ENCODE peak calls at places on chromosomes 3 and 15, in eight cellular contexts. One of them, this sample, is unnamed.

GRCh38 chr15:77535845-77536244 is 96.9 kb downstream of the LINGO1 start:
- DNase-seq in NAMALWA: no peak
- DNase-seq in activated CD4-positive, alpha-beta T cell treated with anti-CD3 and anti-CD28 coated beads, Interleukin-2, amount 10 ng/mL, durations not matched to agents 7 days and 5 days: no peak
- DNase-seq in effector memory CD4-positive, alpha-beta T cell: no peak
- DNase-seq in NCI-H2029: no peak
- DNase-seq in substantia nigra: no peak
- DNase-seq in SK-MEL-5: peak
- DNase-seq in head of caudate nucleus: no peak
- DNase-seq in this sample: peak

GRCh38 chr3:148551767-148552260 is 145.9 kb upstream of the AGTR1 start:
- DNase-seq in head of caudate nucleus: no peak
- DNase-seq in substantia nigra: no peak
- DNase-seq in NCI-H2029: no peak
- DNase-seq in activated CD4-positive, alpha-beta T cell treated with anti-CD3 and anti-CD28 coated beads, Interleukin-2, amount 10 ng/mL, durations not matched to agents 7 days and 5 days: no peak
- DNase-seq in SK-MEL-5: no peak
- DNase-seq in NAMALWA: no peak
- DNase-seq in effector memory CD4-positive, alpha-beta T cell: no peak
- DNase-seq in this sample: no peak

GRCh38 chr3:152313430-152313829 is 44.7 kb downstream of the MBNL1 start:
- DNase-seq in NAMALWA: no peak
- DNase-seq in head of caudate nucleus: no peak
- DNase-seq in SK-MEL-5: no peak
- DNase-seq in activated CD4-positive, alpha-beta T cell treated with anti-CD3 and anti-CD28 coated beads, Interleukin-2, amount 10 ng/mL, durations not matched to agents 7 days and 5 days: no peak
- DNase-seq in effector memory CD4-positive, alpha-beta T cell: no peak
- DNase-seq in NCI-H2029: no peak
- DNase-seq in substantia nigra: no peak
- DNase-seq in this sample: no peak

GRCh38 chr3:146968204-146968651 is 363.1 kb upstream of the PLSCR5 start:
- DNase-seq in head of caudate nucleus: no peak
- DNase-seq in NCI-H2029: no peak
- DNase-seq in NAMALWA: no peak
- DNase-seq in activated CD4-positive, alpha-beta T cell treated with anti-CD3 and anti-CD28 coated beads, Interleukin-2, amount 10 ng/mL, durations not matched to agents 7 days and 5 days: no peak
- DNase-seq in effector memory CD4-positive, alpha-beta T cell: no peak
- DNase-seq in substantia nigra: no peak
- DNase-seq in SK-MEL-5: peak
- DNase-seq in this sample: no peak

GRCh38 chr3:128499724-128500275 is 6.8 kb upstream of the GATA2 start:
- DNase-seq in NCI-H2029: no peak
- DNase-seq in NAMALWA: no peak
- DNase-seq in head of caudate nucleus: no peak
- DNase-seq in effector memory CD4-positive, alpha-beta T cell: no peak
- DNase-seq in activated CD4-positive, alpha-beta T cell treated with anti-CD3 and anti-CD28 coated beads, Interleukin-2, amount 10 ng/mL, durations not matched to agents 7 days and 5 days: no peak
- DNase-seq in SK-MEL-5: no peak
- DNase-seq in substantia nigra: no peak
- DNase-seq in this sample: no peak

GRCh38 chr15:42036991-42037390 is 16.1 kb upstream of the PLA2G4E start:
- DNase-seq in NCI-H2029: no peak
- DNase-seq in NAMALWA: no peak
- DNase-seq in SK-MEL-5: no peak
- DNase-seq in substantia nigra: no peak
- DNase-seq in effector memory CD4-positive, alpha-beta T cell: no peak
- DNase-seq in head of caudate nucleus: no peak
- DNase-seq in activated CD4-positive, alpha-beta T cell treated with anti-CD3 and anti-CD28 coated beads, Interleukin-2, amount 10 ng/mL, durations not matched to agents 7 days and 5 days: no peak
- DNase-seq in this sample: no peak

GRCh38 chr15:89299896-89300295 is 34.7 kb downstream of the POLG start:
- DNase-seq in SK-MEL-5: peak
- DNase-seq in activated CD4-positive, alpha-beta T cell treated with anti-CD3 and anti-CD28 coated beads, Interleukin-2, amount 10 ng/mL, durations not matched to agents 7 days and 5 days: no peak
- DNase-seq in substantia nigra: no peak
- DNase-seq in head of caudate nucleus: no peak
- DNase-seq in effector memory CD4-positive, alpha-beta T cell: no peak
- DNase-seq in NAMALWA: no peak
- DNase-seq in NCI-H2029: no peak
- DNase-seq in this sample: no peak

GRCh38 chr3:55868347-55868746 is 381.2 kb upstream of the WNT5A start:
- DNase-seq in substantia nigra: peak
- DNase-seq in NCI-H2029: no peak
- DNase-seq in SK-MEL-5: peak
- DNase-seq in head of caudate nucleus: peak
- DNase-seq in effector memory CD4-positive, alpha-beta T cell: no peak
- DNase-seq in activated CD4-positive, alpha-beta T cell treated with anti-CD3 and anti-CD28 coated beads, Interleukin-2, amount 10 ng/mL, durations not matched to agents 7 days and 5 days: no peak
- DNase-seq in NAMALWA: no peak
- DNase-seq in this sample: no peak

GRCh38 chr15:96363692-96364091 is 33.2 kb downstream of the NR2F2 start:
- DNase-seq in head of caudate nucleus: no peak
- DNase-seq in NAMALWA: no peak
- DNase-seq in substantia nigra: no peak
- DNase-seq in effector memory CD4-positive, alpha-beta T cell: no peak
- DNase-seq in SK-MEL-5: no peak
- DNase-seq in NCI-H2029: no peak
- DNase-seq in activated CD4-positive, alpha-beta T cell treated with anti-CD3 and anti-CD28 coated beads, Interleukin-2, amount 10 ng/mL, durations not matched to agents 7 days and 5 days: no peak
- DNase-seq in this sample: no peak

GRCh38 chr3:59873576-59874230 is 823.9 kb upstream of the CFAP20DC start:
- DNase-seq in head of caudate nucleus: no peak
- DNase-seq in NAMALWA: no peak
- DNase-seq in substantia nigra: no peak
- DNase-seq in NCI-H2029: no peak
- DNase-seq in effector memory CD4-positive, alpha-beta T cell: no peak
- DNase-seq in activated CD4-positive, alpha-beta T cell treated with anti-CD3 and anti-CD28 coated beads, Interleukin-2, amount 10 ng/mL, durations not matched to agents 7 days and 5 days: no peak
- DNase-seq in SK-MEL-5: no peak
- DNase-seq in this sample: no peak

GRCh38 chr3:152359385-152360248 is 90.9 kb downstream of the MBNL1 start:
- DNase-seq in activated CD4-positive, alpha-beta T cell treated with anti-CD3 and anti-CD28 coated beads, Interleukin-2, amount 10 ng/mL, durations not matched to agents 7 days and 5 days: no peak
- DNase-seq in substantia nigra: no peak
- DNase-seq in NCI-H2029: no peak
- DNase-seq in head of caudate nucleus: no peak
- DNase-seq in effector memory CD4-positive, alpha-beta T cell: no peak
- DNase-seq in SK-MEL-5: no peak
- DNase-seq in NAMALWA: no peak
- DNase-seq in this sample: no peak

GRCh38 chr3:171770689-171771620 is 39.3 kb downstream of the PLD1 start:
- DNase-seq in SK-MEL-5: peak
- DNase-seq in activated CD4-positive, alpha-beta T cell treated with anti-CD3 and anti-CD28 coated beads, Interleukin-2, amount 10 ng/mL, durations not matched to agents 7 days and 5 days: no peak
- DNase-seq in head of caudate nucleus: no peak
- DNase-seq in effector memory CD4-positive, alpha-beta T cell: no peak
- DNase-seq in NCI-H2029: peak
- DNase-seq in NAMALWA: peak
- DNase-seq in substantia nigra: no peak
- DNase-seq in this sample: no peak

GRCh38 chr15:74211656-74212055 is 9.1 kb upstream of the STRA6 start:
- DNase-seq in effector memory CD4-positive, alpha-beta T cell: no peak
- DNase-seq in NAMALWA: no peak
- DNase-seq in NCI-H2029: no peak
- DNase-seq in head of caudate nucleus: no peak
- DNase-seq in activated CD4-positive, alpha-beta T cell treated with anti-CD3 and anti-CD28 coated beads, Interleukin-2, amount 10 ng/mL, durations not matched to agents 7 days and 5 days: no peak
- DNase-seq in substantia nigra: no peak
- DNase-seq in SK-MEL-5: no peak
- DNase-seq in this sample: no peak

GRCh38 chr3:151795276-151795675 is 18.6 kb upstream of the AADAC start:
- DNase-seq in head of caudate nucleus: no peak
- DNase-seq in substantia nigra: no peak
- DNase-seq in activated CD4-positive, alpha-beta T cell treated with anti-CD3 and anti-CD28 coated beads, Interleukin-2, amount 10 ng/mL, durations not matched to agents 7 days and 5 days: no peak
- DNase-seq in SK-MEL-5: no peak
- DNase-seq in NCI-H2029: no peak
- DNase-seq in effector memory CD4-positive, alpha-beta T cell: no peak
- DNase-seq in NAMALWA: no peak
- DNase-seq in this sample: no peak

GRCh38 chr3:10528046-10528445 is 22.7 kb upstream of the ATP2B2 start:
- DNase-seq in effector memory CD4-positive, alpha-beta T cell: no peak
- DNase-seq in SK-MEL-5: no peak
- DNase-seq in activated CD4-positive, alpha-beta T cell treated with anti-CD3 and anti-CD28 coated beads, Interleukin-2, amount 10 ng/mL, durations not matched to agents 7 days and 5 days: no peak
- DNase-seq in NCI-H2029: no peak
- DNase-seq in NAMALWA: no peak
- DNase-seq in substantia nigra: no peak
- DNase-seq in head of caudate nucleus: no peak
- DNase-seq in this sample: no peak

GRCh38 chr3:194082596-194083220 is 53.2 kb upstream of the HES1 start:
- DNase-seq in head of caudate nucleus: no peak
- DNase-seq in NCI-H2029: no peak
- DNase-seq in SK-MEL-5: no peak
- DNase-seq in effector memory CD4-positive, alpha-beta T cell: no peak
- DNase-seq in NAMALWA: no peak
- DNase-seq in activated CD4-positive, alpha-beta T cell treated with anti-CD3 and anti-CD28 coated beads, Interleukin-2, amount 10 ng/mL, durations not matched to agents 7 days and 5 days: no peak
- DNase-seq in substantia nigra: no peak
- DNase-seq in this sample: no peak

GRCh38 chr15:50353251-50353998 is 1.6 kb downstream of the GABPB1 start:
- DNase-seq in SK-MEL-5: peak
- DNase-seq in head of caudate nucleus: no peak
- DNase-seq in activated CD4-positive, alpha-beta T cell treated with anti-CD3 and anti-CD28 coated beads, Interleukin-2, amount 10 ng/mL, durations not matched to agents 7 days and 5 days: peak
- DNase-seq in NAMALWA: peak
- DNase-seq in substantia nigra: no peak
- DNase-seq in effector memory CD4-positive, alpha-beta T cell: no peak
- DNase-seq in NCI-H2029: no peak
- DNase-seq in this sample: no peak

GRCh38 chr3:157073810-157074209 is 86.1 kb downstream of the CCNL1 start:
- DNase-seq in head of caudate nucleus: no peak
- DNase-seq in NCI-H2029: no peak
- DNase-seq in effector memory CD4-positive, alpha-beta T cell: no peak
- DNase-seq in substantia nigra: no peak
- DNase-seq in SK-MEL-5: no peak
- DNase-seq in NAMALWA: no peak
- DNase-seq in activated CD4-positive, alpha-beta T cell treated with anti-CD3 and anti-CD28 coated beads, Interleukin-2, amount 10 ng/mL, durations not matched to agents 7 days and 5 days: no peak
- DNase-seq in this sample: no peak

GRCh38 chr3:13530241-13531009 is 18.5 kb upstream of the FBLN2 start:
- DNase-seq in head of caudate nucleus: no peak
- DNase-seq in effector memory CD4-positive, alpha-beta T cell: no peak
- DNase-seq in substantia nigra: no peak
- DNase-seq in activated CD4-positive, alpha-beta T cell treated with anti-CD3 and anti-CD28 coated beads, Interleukin-2, amount 10 ng/mL, durations not matched to agents 7 days and 5 days: no peak
- DNase-seq in NAMALWA: no peak
- DNase-seq in NCI-H2029: no peak
- DNase-seq in SK-MEL-5: no peak
- DNase-seq in this sample: no peak

GRCh38 chr3:54905230-54905888 is 22.5 kb downstream of the LRTM1 start:
- DNase-seq in substantia nigra: no peak
- DNase-seq in NCI-H2029: no peak
- DNase-seq in NAMALWA: no peak
- DNase-seq in effector memory CD4-positive, alpha-beta T cell: no peak
- DNase-seq in activated CD4-positive, alpha-beta T cell treated with anti-CD3 and anti-CD28 coated beads, Interleukin-2, amount 10 ng/mL, durations not matched to agents 7 days and 5 days: no peak
- DNase-seq in SK-MEL-5: no peak
- DNase-seq in head of caudate nucleus: no peak
- DNase-seq in this sample: no peak

GRCh38 chr15:23642413-23643044 is 5.1 kb downstream of the MAGEL2 start:
- DNase-seq in activated CD4-positive, alpha-beta T cell treated with anti-CD3 and anti-CD28 coated beads, Interleukin-2, amount 10 ng/mL, durations not matched to agents 7 days and 5 days: peak
- DNase-seq in SK-MEL-5: peak
- DNase-seq in NAMALWA: peak
- DNase-seq in effector memory CD4-positive, alpha-beta T cell: peak
- DNase-seq in substantia nigra: peak
- DNase-seq in head of caudate nucleus: peak
- DNase-seq in NCI-H2029: peak
- DNase-seq in this sample: peak

GRCh38 chr15:43238691-43239131 is 17.9 kb upstream of the EPB42 start:
- DNase-seq in activated CD4-positive, alpha-beta T cell treated with anti-CD3 and anti-CD28 coated beads, Interleukin-2, amount 10 ng/mL, durations not matched to agents 7 days and 5 days: no peak
- DNase-seq in effector memory CD4-positive, alpha-beta T cell: no peak
- DNase-seq in SK-MEL-5: no peak
- DNase-seq in NCI-H2029: no peak
- DNase-seq in head of caudate nucleus: no peak
- DNase-seq in NAMALWA: no peak
- DNase-seq in substantia nigra: no peak
- DNase-seq in this sample: no peak

GRCh38 chr3:15097889-15098288 is 1.1 kb downstream of the RBSN start:
- DNase-seq in head of caudate nucleus: no peak
- DNase-seq in effector memory CD4-positive, alpha-beta T cell: no peak
- DNase-seq in substantia nigra: no peak
- DNase-seq in NCI-H2029: no peak
- DNase-seq in NAMALWA: peak
- DNase-seq in SK-MEL-5: no peak
- DNase-seq in activated CD4-positive, alpha-beta T cell treated with anti-CD3 and anti-CD28 coated beads, Interleukin-2, amount 10 ng/mL, durations not matched to agents 7 days and 5 days: peak
- DNase-seq in this sample: no peak

GRCh38 chr3:70824785-70825184 is 512.3 kb upstream of the MDFIC2 start:
- DNase-seq in NCI-H2029: no peak
- DNase-seq in head of caudate nucleus: no peak
- DNase-seq in substantia nigra: no peak
- DNase-seq in effector memory CD4-positive, alpha-beta T cell: no peak
- DNase-seq in NAMALWA: no peak
- DNase-seq in activated CD4-positive, alpha-beta T cell treated with anti-CD3 and anti-CD28 coated beads, Interleukin-2, amount 10 ng/mL, durations not matched to agents 7 days and 5 days: no peak
- DNase-seq in SK-MEL-5: no peak
- DNase-seq in this sample: no peak

GRCh38 chr15:98599911-98600685 is 48.2 kb upstream of the IGF1R start:
- DNase-seq in SK-MEL-5: peak
- DNase-seq in head of caudate nucleus: no peak
- DNase-seq in substantia nigra: no peak
- DNase-seq in effector memory CD4-positive, alpha-beta T cell: no peak
- DNase-seq in NCI-H2029: no peak
- DNase-seq in NAMALWA: peak
- DNase-seq in activated CD4-positive, alpha-beta T cell treated with anti-CD3 and anti-CD28 coated beads, Interleukin-2, amount 10 ng/mL, durations not matched to agents 7 days and 5 days: peak
- DNase-seq in this sample: peak

GRCh38 chr15:100835626-100836025 is 44.0 kb upstream of the ALDH1A3 start:
- DNase-seq in head of caudate nucleus: no peak
- DNase-seq in substantia nigra: no peak
- DNase-seq in NAMALWA: no peak
- DNase-seq in effector memory CD4-positive, alpha-beta T cell: no peak
- DNase-seq in SK-MEL-5: no peak
- DNase-seq in activated CD4-positive, alpha-beta T cell treated with anti-CD3 and anti-CD28 coated beads, Interleukin-2, amount 10 ng/mL, durations not matched to agents 7 days and 5 days: no peak
- DNase-seq in NCI-H2029: no peak
- DNase-seq in this sample: no peak

GRCh38 chr15:85710340-85710842 is 84.3 kb downstream of the KLHL25 start:
- DNase-seq in NAMALWA: no peak
- DNase-seq in substantia nigra: no peak
- DNase-seq in SK-MEL-5: peak
- DNase-seq in NCI-H2029: no peak
- DNase-seq in effector memory CD4-positive, alpha-beta T cell: no peak
- DNase-seq in head of caudate nucleus: no peak
- DNase-seq in activated CD4-positive, alpha-beta T cell treated with anti-CD3 and anti-CD28 coated beads, Interleukin-2, amount 10 ng/mL, durations not matched to agents 7 days and 5 days: no peak
- DNase-seq in this sample: no peak

GRCh38 chr3:133445111-133445510 is 45.3 kb downstream of the BFSP2 start:
- DNase-seq in NAMALWA: peak
- DNase-seq in effector memory CD4-positive, alpha-beta T cell: no peak
- DNase-seq in SK-MEL-5: no peak
- DNase-seq in head of caudate nucleus: no peak
- DNase-seq in activated CD4-positive, alpha-beta T cell treated with anti-CD3 and anti-CD28 coated beads, Interleukin-2, amount 10 ng/mL, durations not matched to agents 7 days and 5 days: no peak
- DNase-seq in NCI-H2029: no peak
- DNase-seq in substantia nigra: no peak
- DNase-seq in this sample: no peak

GRCh38 chr15:64703632-64703959 is 71.8 kb downstream of the RBPMS2 start:
- DNase-seq in NAMALWA: peak
- DNase-seq in effector memory CD4-positive, alpha-beta T cell: no peak
- DNase-seq in activated CD4-positive, alpha-beta T cell treated with anti-CD3 and anti-CD28 coated beads, Interleukin-2, amount 10 ng/mL, durations not matched to agents 7 days and 5 days: no peak
- DNase-seq in SK-MEL-5: no peak
- DNase-seq in substantia nigra: no peak
- DNase-seq in head of caudate nucleus: no peak
- DNase-seq in NCI-H2029: no peak
- DNase-seq in this sample: no peak

GRCh38 chr15:47987908-47988532 is 132.8 kb upstream of the SLC24A5 start:
- DNase-seq in SK-MEL-5: peak
- DNase-seq in effector memory CD4-positive, alpha-beta T cell: no peak
- DNase-seq in head of caudate nucleus: peak
- DNase-seq in activated CD4-positive, alpha-beta T cell treated with anti-CD3 and anti-CD28 coated beads, Interleukin-2, amount 10 ng/mL, durations not matched to agents 7 days and 5 days: peak
- DNase-seq in NCI-H2029: peak
- DNase-seq in substantia nigra: peak
- DNase-seq in NAMALWA: peak
- DNase-seq in this sample: no peak

GRCh38 chr15:94673801-94674200 is 442.4 kb downstream of the MCTP2 start:
- DNase-seq in head of caudate nucleus: no peak
- DNase-seq in NAMALWA: no peak
- DNase-seq in activated CD4-positive, alpha-beta T cell treated with anti-CD3 and anti-CD28 coated beads, Interleukin-2, amount 10 ng/mL, durations not matched to agents 7 days and 5 days: no peak
- DNase-seq in SK-MEL-5: no peak
- DNase-seq in effector memory CD4-positive, alpha-beta T cell: no peak
- DNase-seq in substantia nigra: no peak
- DNase-seq in NCI-H2029: no peak
- DNase-seq in this sample: peak

GRCh38 chr15:45401665-45402161 is 23.4 kb upstream of the GATM start:
- DNase-seq in substantia nigra: no peak
- DNase-seq in NAMALWA: no peak
- DNase-seq in activated CD4-positive, alpha-beta T cell treated with anti-CD3 and anti-CD28 coated beads, Interleukin-2, amount 10 ng/mL, durations not matched to agents 7 days and 5 days: no peak
- DNase-seq in SK-MEL-5: no peak
- DNase-seq in head of caudate nucleus: no peak
- DNase-seq in effector memory CD4-positive, alpha-beta T cell: no peak
- DNase-seq in NCI-H2029: no peak
- DNase-seq in this sample: no peak

GRCh38 chr3:37071921-37072320 is 78.6 kb downstream of the MLH1 start:
- DNase-seq in SK-MEL-5: no peak
- DNase-seq in substantia nigra: no peak
- DNase-seq in NAMALWA: no peak
- DNase-seq in NCI-H2029: no peak
- DNase-seq in activated CD4-positive, alpha-beta T cell treated with anti-CD3 and anti-CD28 coated beads, Interleukin-2, amount 10 ng/mL, durations not matched to agents 7 days and 5 days: no peak
- DNase-seq in effector memory CD4-positive, alpha-beta T cell: no peak
- DNase-seq in head of caudate nucleus: no peak
- DNase-seq in this sample: no peak

GRCh38 chr15:64651573-64652260 is 123.7 kb downstream of the RBPMS2 start:
- DNase-seq in NCI-H2029: peak
- DNase-seq in activated CD4-positive, alpha-beta T cell treated with anti-CD3 and anti-CD28 coated beads, Interleukin-2, amount 10 ng/mL, durations not matched to agents 7 days and 5 days: peak
- DNase-seq in NAMALWA: peak
- DNase-seq in SK-MEL-5: no peak
- DNase-seq in substantia nigra: no peak
- DNase-seq in effector memory CD4-positive, alpha-beta T cell: peak
- DNase-seq in head of caudate nucleus: no peak
- DNase-seq in this sample: no peak

This sample was measured in sciatic nerve.